ENCODE peak calls at places on chromosomes 16 and 17, in eight cellular contexts. One of them, this sample, is unnamed.

GRCh38 chr17:628507-628941 is 86.1 kb downstream of the VPS53 start:
- DNase-seq in stomach: no peak
- DNase-seq in HepG2: no peak
- DNase-seq in esophagus muscularis mucosa: no peak
- DNase-seq in GM12891: no peak
- DNase-seq in tibial nerve: no peak
- DNase-seq in transverse colon: no peak
- DNase-seq in spleen: no peak
- DNase-seq in this sample: no peak

GRCh38 chr17:3447625-3448024 is 14.0 kb upstream of the OR1E2 start:
- DNase-seq in stomach: no peak
- DNase-seq in HepG2: peak
- DNase-seq in esophagus muscularis mucosa: no peak
- DNase-seq in GM12891: no peak
- DNase-seq in tibial nerve: no peak
- DNase-seq in transverse colon: no peak
- DNase-seq in spleen: no peak
- DNase-seq in this sample: no peak

GRCh38 chr17:40121886-40122465 is at the start of gene MSL1:
- DNase-seq in stomach: peak
- DNase-seq in HepG2: peak
- DNase-seq in esophagus muscularis mucosa: peak
- DNase-seq in GM12891: peak
- DNase-seq in tibial nerve: peak
- DNase-seq in transverse colon: peak
- DNase-seq in spleen: peak
- DNase-seq in this sample: peak

GRCh38 chr17:72351884-72352346 is 231.1 kb downstream of the SOX9 start:
- DNase-seq in stomach: no peak
- DNase-seq in HepG2: no peak
- DNase-seq in esophagus muscularis mucosa: no peak
- DNase-seq in GM12891: no peak
- DNase-seq in tibial nerve: no peak
- DNase-seq in transverse colon: no peak
- DNase-seq in spleen: no peak
- DNase-seq in this sample: no peak

GRCh38 chr17:77541995-77542394 is 401.2 kb downstream of the SEC14L1 start:
- DNase-seq in stomach: no peak
- DNase-seq in HepG2: no peak
- DNase-seq in esophagus muscularis mucosa: no peak
- DNase-seq in GM12891: no peak
- DNase-seq in tibial nerve: no peak
- DNase-seq in transverse colon: no peak
- DNase-seq in spleen: no peak
- DNase-seq in this sample: peak

GRCh38 chr17:35541434-35541833 is 4.0 kb upstream of the SLFN12L start:
- DNase-seq in stomach: no peak
- DNase-seq in HepG2: no peak
- DNase-seq in esophagus muscularis mucosa: no peak
- DNase-seq in GM12891: no peak
- DNase-seq in tibial nerve: no peak
- DNase-seq in transverse colon: no peak
- DNase-seq in spleen: no peak
- DNase-seq in this sample: peak

GRCh38 chr16:27708651-27709050 is 158.7 kb downstream of the KATNIP start:
- DNase-seq in stomach: no peak
- DNase-seq in HepG2: no peak
- DNase-seq in esophagus muscularis mucosa: no peak
- DNase-seq in GM12891: no peak
- DNase-seq in tibial nerve: no peak
- DNase-seq in transverse colon: no peak
- DNase-seq in spleen: peak
- DNase-seq in this sample: no peak

GRCh38 chr16:87264634-87265033 is 52.6 kb downstream of the C16orf95 start:
- DNase-seq in stomach: peak
- DNase-seq in HepG2: peak
- DNase-seq in esophagus muscularis mucosa: no peak
- DNase-seq in GM12891: no peak
- DNase-seq in tibial nerve: no peak
- DNase-seq in transverse colon: no peak
- DNase-seq in spleen: no peak
- DNase-seq in this sample: no peak

GRCh38 chr17:17732892-17733670 is 51.8 kb downstream of the RAI1 start:
- DNase-seq in stomach: peak
- DNase-seq in HepG2: no peak
- DNase-seq in esophagus muscularis mucosa: no peak
- DNase-seq in GM12891: no peak
- DNase-seq in tibial nerve: no peak
- DNase-seq in transverse colon: no peak
- DNase-seq in spleen: no peak
- DNase-seq in this sample: no peak

GRCh38 chr17:16922386-16923096 is 49.4 kb downstream of the TNFRSF13B start:
- DNase-seq in stomach: no peak
- DNase-seq in HepG2: no peak
- DNase-seq in esophagus muscularis mucosa: no peak
- DNase-seq in GM12891: no peak
- DNase-seq in tibial nerve: no peak
- DNase-seq in transverse colon: peak
- DNase-seq in spleen: no peak
- DNase-seq in this sample: no peak

GRCh38 chr16:49459953-49460735 is 86.5 kb downstream of the C16orf78 start:
- DNase-seq in stomach: peak
- DNase-seq in HepG2: no peak
- DNase-seq in esophagus muscularis mucosa: peak
- DNase-seq in GM12891: no peak
- DNase-seq in tibial nerve: no peak
- DNase-seq in transverse colon: no peak
- DNase-seq in spleen: peak
- DNase-seq in this sample: no peak

GRCh38 chr17:73462830-73463229 is 151.0 kb upstream of the CDC42EP4 start:
- DNase-seq in stomach: no peak
- DNase-seq in HepG2: no peak
- DNase-seq in esophagus muscularis mucosa: no peak
- DNase-seq in GM12891: no peak
- DNase-seq in tibial nerve: no peak
- DNase-seq in transverse colon: no peak
- DNase-seq in spleen: no peak
- DNase-seq in this sample: no peak

GRCh38 chr17:4386406-4386805 is 19.9 kb upstream of the UBE2G1 start:
- DNase-seq in stomach: no peak
- DNase-seq in HepG2: no peak
- DNase-seq in esophagus muscularis mucosa: no peak
- DNase-seq in GM12891: no peak
- DNase-seq in tibial nerve: no peak
- DNase-seq in transverse colon: no peak
- DNase-seq in spleen: no peak
- DNase-seq in this sample: no peak

GRCh38 chr16:83393196-83393981 is 414.4 kb upstream of the HSBP1 start:
- DNase-seq in stomach: no peak
- DNase-seq in HepG2: no peak
- DNase-seq in esophagus muscularis mucosa: no peak
- DNase-seq in GM12891: no peak
- DNase-seq in tibial nerve: no peak
- DNase-seq in transverse colon: no peak
- DNase-seq in spleen: no peak
- DNase-seq in this sample: no peak

GRCh38 chr16:4618645-4619418 is 4.1 kb upstream of the UBALD1 start:
- DNase-seq in stomach: no peak
- DNase-seq in HepG2: peak
- DNase-seq in esophagus muscularis mucosa: no peak
- DNase-seq in GM12891: no peak
- DNase-seq in tibial nerve: no peak
- DNase-seq in transverse colon: no peak
- DNase-seq in spleen: no peak
- DNase-seq in this sample: no peak

GRCh38 chr17:7563115-7563869 is 1.6 kb downstream of the SENP3 start:
- DNase-seq in stomach: no peak
- DNase-seq in HepG2: no peak
- DNase-seq in esophagus muscularis mucosa: no peak
- DNase-seq in GM12891: no peak
- DNase-seq in tibial nerve: no peak
- DNase-seq in transverse colon: no peak
- DNase-seq in spleen: no peak
- DNase-seq in this sample: no peak
- TF ChIP-seq POLR2A in stomach: no peak
- TF ChIP-seq POLR2A in HepG2: no peak
- TF ChIP-seq POLR2A in esophagus muscularis mucosa: no peak
- TF ChIP-seq POLR2A in GM12891: no peak
- TF ChIP-seq POLR2A in tibial nerve: no peak
- TF ChIP-seq POLR2A in transverse colon: no peak
- TF ChIP-seq POLR2A in spleen: no peak
- TF ChIP-seq POLR2A in this sample: no peak

GRCh38 chr17:50209133-50209471 is 7.7 kb upstream of the COL1A1 start:
- DNase-seq in stomach: no peak
- DNase-seq in HepG2: no peak
- DNase-seq in esophagus muscularis mucosa: no peak
- DNase-seq in GM12891: no peak
- DNase-seq in tibial nerve: no peak
- DNase-seq in transverse colon: no peak
- DNase-seq in spleen: no peak
- DNase-seq in this sample: no peak

GRCh38 chr17:50209472-50210248 is 8.2 kb upstream of the COL1A1 start:
- DNase-seq in stomach: peak
- DNase-seq in HepG2: no peak
- DNase-seq in esophagus muscularis mucosa: peak
- DNase-seq in GM12891: no peak
- DNase-seq in tibial nerve: peak
- DNase-seq in transverse colon: peak
- DNase-seq in spleen: no peak
- DNase-seq in this sample: no peak

GRCh38 chr17:50212121-50212843 is 10.9 kb upstream of the COL1A1 start:
- DNase-seq in stomach: no peak
- DNase-seq in HepG2: no peak
- DNase-seq in esophagus muscularis mucosa: no peak
- DNase-seq in GM12891: no peak
- DNase-seq in tibial nerve: peak
- DNase-seq in transverse colon: peak
- DNase-seq in spleen: no peak
- DNase-seq in this sample: no peak

GRCh38 chr17:50211249-50212120 is 10.1 kb upstream of the COL1A1 start:
- DNase-seq in stomach: no peak
- DNase-seq in HepG2: no peak
- DNase-seq in esophagus muscularis mucosa: no peak
- DNase-seq in GM12891: no peak
- DNase-seq in tibial nerve: peak
- DNase-seq in transverse colon: no peak
- DNase-seq in spleen: no peak
- DNase-seq in this sample: no peak

DNA sequence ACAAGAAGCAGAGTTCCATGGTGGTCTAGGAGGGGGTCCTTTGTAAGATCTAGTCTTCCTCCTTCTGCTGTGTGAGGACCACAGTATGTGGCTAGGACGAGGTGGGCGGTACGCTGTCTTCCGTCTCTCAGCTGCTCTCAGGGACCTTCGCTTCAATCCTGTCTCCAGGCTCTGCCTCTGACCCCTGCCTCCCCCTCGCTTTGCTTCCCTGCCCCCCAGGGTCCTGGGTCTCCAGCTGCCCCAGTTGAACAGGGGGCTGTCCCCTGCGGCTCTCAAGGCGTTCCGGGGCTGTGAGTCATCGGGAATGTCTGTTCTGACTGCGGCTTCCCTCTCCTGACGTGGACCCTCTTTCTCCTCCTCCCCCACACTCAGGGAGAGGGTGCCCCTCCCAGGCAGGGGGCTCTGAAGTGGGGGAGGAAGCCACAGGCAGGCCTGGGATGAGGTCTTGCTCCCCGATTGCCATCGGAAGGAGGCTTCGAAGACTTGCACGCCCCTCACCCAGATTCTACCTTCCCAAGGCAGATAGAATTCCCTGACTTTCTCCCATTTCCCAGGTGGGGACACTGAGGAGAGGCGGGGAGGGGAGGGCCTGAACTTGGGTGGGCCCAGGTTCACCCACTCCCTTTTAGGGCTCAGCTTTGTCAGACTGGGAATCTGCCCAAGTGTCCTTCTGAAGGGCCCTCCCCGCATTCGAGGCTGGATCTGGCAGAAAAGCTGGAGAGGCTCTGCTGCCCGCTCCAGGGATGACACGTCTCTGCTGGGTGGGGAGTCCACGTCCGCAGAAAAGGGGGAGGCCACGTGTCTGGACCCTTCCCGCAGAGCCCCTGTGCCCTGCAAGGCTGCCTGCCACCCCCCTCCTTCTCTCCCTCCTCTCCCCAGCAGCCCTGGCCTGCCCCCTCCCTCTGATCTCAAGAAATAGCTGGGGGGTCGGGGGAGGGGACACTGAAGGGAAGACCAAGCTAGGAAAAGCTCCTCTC is 9.1 kb upstream of the COL1A1 start:
- DNase-seq in stomach: no peak
- DNase-seq in HepG2: peak
- DNase-seq in esophagus muscularis mucosa: no peak
- DNase-seq in GM12891: no peak
- DNase-seq in tibial nerve: no peak
- DNase-seq in transverse colon: peak
- DNase-seq in spleen: no peak
- DNase-seq in this sample: no peak
- TF ChIP-seq POLR2A in stomach: no peak
- TF ChIP-seq POLR2A in HepG2: no peak
- TF ChIP-seq POLR2A in esophagus muscularis mucosa: no peak
- TF ChIP-seq POLR2A in GM12891: no peak
- TF ChIP-seq POLR2A in tibial nerve: no peak
- TF ChIP-seq POLR2A in transverse colon: no peak
- TF ChIP-seq POLR2A in spleen: no peak
- TF ChIP-seq POLR2A in this sample: no peak

GRCh38 chr17:78781339-78782304 is at the start of gene CYTH1:
- DNase-seq in stomach: peak
- DNase-seq in HepG2: no peak
- DNase-seq in esophagus muscularis mucosa: no peak
- DNase-seq in GM12891: no peak
- DNase-seq in tibial nerve: no peak
- DNase-seq in transverse colon: peak
- DNase-seq in spleen: peak
- DNase-seq in this sample: peak
- TF ChIP-seq POLR2A in stomach: no peak
- TF ChIP-seq POLR2A in HepG2: no peak
- TF ChIP-seq POLR2A in esophagus muscularis mucosa: no peak
- TF ChIP-seq POLR2A in GM12891: no peak
- TF ChIP-seq POLR2A in tibial nerve: peak
- TF ChIP-seq POLR2A in transverse colon: no peak
- TF ChIP-seq POLR2A in spleen: no peak
- TF ChIP-seq POLR2A in this sample: no peak

GRCh38 chr17:82901356-82901755 is 61.5 kb upstream of the ZNF750 start:
- DNase-seq in stomach: no peak
- DNase-seq in HepG2: no peak
- DNase-seq in esophagus muscularis mucosa: no peak
- DNase-seq in GM12891: no peak
- DNase-seq in tibial nerve: no peak
- DNase-seq in transverse colon: no peak
- DNase-seq in spleen: no peak
- DNase-seq in this sample: no peak
- TF ChIP-seq POLR2A in stomach: no peak
- TF ChIP-seq POLR2A in HepG2: no peak
- TF ChIP-seq POLR2A in esophagus muscularis mucosa: no peak
- TF ChIP-seq POLR2A in GM12891: no peak
- TF ChIP-seq POLR2A in tibial nerve: no peak
- TF ChIP-seq POLR2A in transverse colon: no peak
- TF ChIP-seq POLR2A in spleen: no peak
- TF ChIP-seq POLR2A in this sample: no peak

GRCh38 chr16:29925805-29926674 is at the start of gene KCTD13:
- DNase-seq in stomach: peak
- DNase-seq in HepG2: peak
- DNase-seq in esophagus muscularis mucosa: peak
- DNase-seq in GM12891: peak
- DNase-seq in tibial nerve: peak
- DNase-seq in transverse colon: peak
- DNase-seq in spleen: peak
- DNase-seq in this sample: peak
- TF ChIP-seq POLR2A in stomach: no peak
- TF ChIP-seq POLR2A in HepG2: peak
- TF ChIP-seq POLR2A in esophagus muscularis mucosa: peak
- TF ChIP-seq POLR2A in GM12891: peak
- TF ChIP-seq POLR2A in tibial nerve: peak
- TF ChIP-seq POLR2A in transverse colon: peak
- TF ChIP-seq POLR2A in spleen: peak
- TF ChIP-seq POLR2A in this sample: peak